ENCODE peak calls at places on chromosomes 16 and 17, in seven cellular contexts. One of them, this sample, is unnamed.

GRCh38 chr17:63700528-63701441 is 860 bp upstream of the LIMD2 start:
- DNase-seq in ovary: peak
- DNase-seq in Calu3: no peak
- DNase-seq in coronary artery: peak
- DNase-seq in GM03348: peak
- DNase-seq in mesendoderm: peak
- DNase-seq in amniotic stem cell: no peak
- DNase-seq in this sample: no peak

GRCh38 chr17:60971515-60972369 is 294.1 kb downstream of the BCAS3 start:
- DNase-seq in ovary: no peak
- DNase-seq in Calu3: peak
- DNase-seq in coronary artery: no peak
- DNase-seq in GM03348: peak
- DNase-seq in mesendoderm: peak
- DNase-seq in amniotic stem cell: peak
- DNase-seq in this sample: peak

GRCh38 chr17:7107012-7107754 is 7.4 kb downstream of the ASGR2 start:
- DNase-seq in ovary: no peak
- DNase-seq in Calu3: no peak
- DNase-seq in coronary artery: no peak
- DNase-seq in GM03348: no peak
- DNase-seq in mesendoderm: no peak
- DNase-seq in amniotic stem cell: no peak
- DNase-seq in this sample: no peak

GRCh38 chr16:86391987-86392386 is 118.3 kb upstream of the FOXF1 start:
- DNase-seq in ovary: no peak
- DNase-seq in Calu3: no peak
- DNase-seq in coronary artery: no peak
- DNase-seq in GM03348: peak
- DNase-seq in mesendoderm: no peak
- DNase-seq in amniotic stem cell: no peak
- DNase-seq in this sample: no peak

GRCh38 chr17:79850571-79851460 is 11.6 kb upstream of the CBX4 start:
- DNase-seq in ovary: no peak
- DNase-seq in Calu3: peak
- DNase-seq in coronary artery: peak
- DNase-seq in GM03348: peak
- DNase-seq in mesendoderm: peak
- DNase-seq in amniotic stem cell: peak
- DNase-seq in this sample: no peak

GRCh38 chr17:58572846-58573245 is 58.4 kb upstream of the MTMR4 start:
- DNase-seq in ovary: no peak
- DNase-seq in Calu3: no peak
- DNase-seq in coronary artery: no peak
- DNase-seq in GM03348: no peak
- DNase-seq in mesendoderm: peak
- DNase-seq in amniotic stem cell: no peak
- DNase-seq in this sample: no peak

GRCh38 chr17:5585814-5586558 is 1.7 kb upstream of the NLRP1 start:
- DNase-seq in ovary: no peak
- DNase-seq in Calu3: peak
- DNase-seq in coronary artery: no peak
- DNase-seq in GM03348: no peak
- DNase-seq in mesendoderm: peak
- DNase-seq in amniotic stem cell: no peak
- DNase-seq in this sample: no peak

GRCh38 chr16:29757950-29758466 is 12.2 kb upstream of the C16orf54 start:
- DNase-seq in ovary: peak
- DNase-seq in Calu3: no peak
- DNase-seq in coronary artery: no peak
- DNase-seq in GM03348: peak
- DNase-seq in mesendoderm: peak
- DNase-seq in amniotic stem cell: peak
- DNase-seq in this sample: no peak

GRCh38 chr17:2299756-2300155 is 3.8 kb downstream of the SMG6 start:
- DNase-seq in ovary: no peak
- DNase-seq in Calu3: no peak
- DNase-seq in coronary artery: no peak
- DNase-seq in GM03348: no peak
- DNase-seq in mesendoderm: no peak
- DNase-seq in amniotic stem cell: no peak
- DNase-seq in this sample: no peak

GRCh38 chr16:77805403-77805802 is 17.0 kb downstream of the VAT1L start:
- DNase-seq in ovary: no peak
- DNase-seq in Calu3: no peak
- DNase-seq in coronary artery: no peak
- DNase-seq in GM03348: no peak
- DNase-seq in mesendoderm: no peak
- DNase-seq in amniotic stem cell: no peak
- DNase-seq in this sample: no peak

GRCh38 chr17:12815642-12816141 is 26.4 kb downstream of the ARHGAP44 start:
- DNase-seq in ovary: no peak
- DNase-seq in Calu3: no peak
- DNase-seq in coronary artery: no peak
- DNase-seq in GM03348: no peak
- DNase-seq in mesendoderm: no peak
- DNase-seq in amniotic stem cell: no peak
- DNase-seq in this sample: peak

GRCh38 chr16:80199614-80200013 is 341.2 kb upstream of the DYNLRB2 start:
- DNase-seq in ovary: no peak
- DNase-seq in Calu3: no peak
- DNase-seq in coronary artery: no peak
- DNase-seq in GM03348: no peak
- DNase-seq in mesendoderm: no peak
- DNase-seq in amniotic stem cell: no peak
- DNase-seq in this sample: no peak

GRCh38 chr16:57137043-57137442 is 44.7 kb downstream of the CPNE2 start:
- DNase-seq in ovary: no peak
- DNase-seq in Calu3: no peak
- DNase-seq in coronary artery: no peak
- DNase-seq in GM03348: no peak
- DNase-seq in mesendoderm: no peak
- DNase-seq in amniotic stem cell: no peak
- DNase-seq in this sample: no peak

GRCh38 chr17:17567114-17567513 is 24.4 kb downstream of the PEMT start:
- DNase-seq in ovary: no peak
- DNase-seq in Calu3: no peak
- DNase-seq in coronary artery: no peak
- DNase-seq in GM03348: no peak
- DNase-seq in mesendoderm: no peak
- DNase-seq in amniotic stem cell: no peak
- DNase-seq in this sample: no peak

GRCh38 chr17:56447166-56447565 is 146.3 kb upstream of the NOG start:
- DNase-seq in ovary: no peak
- DNase-seq in Calu3: no peak
- DNase-seq in coronary artery: no peak
- DNase-seq in GM03348: no peak
- DNase-seq in mesendoderm: no peak
- DNase-seq in amniotic stem cell: no peak
- DNase-seq in this sample: no peak

GRCh38 chr16:54432481-54433229 is 146.1 kb upstream of the IRX3 start:
- DNase-seq in ovary: no peak
- DNase-seq in Calu3: peak
- DNase-seq in coronary artery: no peak
- DNase-seq in GM03348: no peak
- DNase-seq in mesendoderm: no peak
- DNase-seq in amniotic stem cell: no peak
- DNase-seq in this sample: no peak

GRCh38 chr17:57879437-57880085 is 29.7 kb upstream of the MRPS23 start:
- DNase-seq in ovary: no peak
- DNase-seq in Calu3: peak
- DNase-seq in coronary artery: no peak
- DNase-seq in GM03348: no peak
- DNase-seq in mesendoderm: no peak
- DNase-seq in amniotic stem cell: no peak
- DNase-seq in this sample: no peak

GRCh38 chr16:27982184-27982583 is 81.3 kb downstream of the GSG1L start:
- DNase-seq in ovary: no peak
- DNase-seq in Calu3: no peak
- DNase-seq in coronary artery: peak
- DNase-seq in GM03348: no peak
- DNase-seq in mesendoderm: no peak
- DNase-seq in amniotic stem cell: no peak
- DNase-seq in this sample: no peak

GRCh38 chr17:10205549-10206185 is 7.3 kb upstream of the GAS7 start:
- DNase-seq in ovary: no peak
- DNase-seq in Calu3: no peak
- DNase-seq in coronary artery: no peak
- DNase-seq in GM03348: no peak
- DNase-seq in mesendoderm: no peak
- DNase-seq in amniotic stem cell: no peak
- DNase-seq in this sample: no peak

GRCh38 chr17:11601661-11602060 is 3.4 kb downstream of the DNAH9 start:
- DNase-seq in ovary: no peak
- DNase-seq in Calu3: no peak
- DNase-seq in coronary artery: no peak
- DNase-seq in GM03348: no peak
- DNase-seq in mesendoderm: no peak
- DNase-seq in amniotic stem cell: no peak
- DNase-seq in this sample: no peak

GRCh38 chr17:58330997-58331814 is 2.6 kb upstream of the TSPOAP1 start:
- DNase-seq in ovary: no peak
- DNase-seq in Calu3: no peak
- DNase-seq in coronary artery: no peak
- DNase-seq in GM03348: no peak
- DNase-seq in mesendoderm: no peak
- DNase-seq in amniotic stem cell: no peak
- DNase-seq in this sample: no peak

GRCh38 chr17:74842599-74843351 is 16.9 kb downstream of the GRIN2C start:
- DNase-seq in ovary: peak
- DNase-seq in Calu3: peak
- DNase-seq in coronary artery: no peak
- DNase-seq in GM03348: peak
- DNase-seq in mesendoderm: peak
- DNase-seq in amniotic stem cell: peak
- DNase-seq in this sample: peak

GRCh38 chr16:46583036-46583435 is 38.1 kb downstream of the SHCBP1 start:
- DNase-seq in ovary: no peak
- DNase-seq in Calu3: no peak
- DNase-seq in coronary artery: no peak
- DNase-seq in GM03348: no peak
- DNase-seq in mesendoderm: peak
- DNase-seq in amniotic stem cell: no peak
- DNase-seq in this sample: no peak

GRCh38 chr16:27398894-27399853 is 2.8 kb upstream of the IL21R start:
- DNase-seq in ovary: no peak
- DNase-seq in Calu3: no peak
- DNase-seq in coronary artery: peak
- DNase-seq in GM03348: no peak
- DNase-seq in mesendoderm: no peak
- DNase-seq in amniotic stem cell: no peak
- DNase-seq in this sample: no peak

GRCh38 chr17:1362065-1362848 is 37.8 kb downstream of the YWHAE start:
- DNase-seq in ovary: no peak
- DNase-seq in Calu3: no peak
- DNase-seq in coronary artery: no peak
- DNase-seq in GM03348: no peak
- DNase-seq in mesendoderm: no peak
- DNase-seq in amniotic stem cell: no peak
- DNase-seq in this sample: no peak

GRCh38 chr17:8140413-8141029 is 11.7 kb downstream of the PER1 start:
- DNase-seq in ovary: peak
- DNase-seq in Calu3: no peak
- DNase-seq in coronary artery: no peak
- DNase-seq in GM03348: no peak
- DNase-seq in mesendoderm: no peak
- DNase-seq in amniotic stem cell: no peak
- DNase-seq in this sample: no peak

GRCh38 chr16:2388875-2389433 is 40.3 kb upstream of the CCNF start:
- DNase-seq in ovary: no peak
- DNase-seq in Calu3: peak
- DNase-seq in coronary artery: no peak
- DNase-seq in GM03348: peak
- DNase-seq in mesendoderm: no peak
- DNase-seq in amniotic stem cell: no peak
- DNase-seq in this sample: peak

GRCh38 chr17:27980035-27980434 is 62.4 kb upstream of the NLK start:
- DNase-seq in ovary: no peak
- DNase-seq in Calu3: no peak
- DNase-seq in coronary artery: no peak
- DNase-seq in GM03348: peak
- DNase-seq in mesendoderm: peak
- DNase-seq in amniotic stem cell: no peak
- DNase-seq in this sample: peak

GRCh38 chr17:68422821-68423220 is 34.5 kb downstream of the WIPI1 start:
- DNase-seq in ovary: no peak
- DNase-seq in Calu3: no peak
- DNase-seq in coronary artery: no peak
- DNase-seq in GM03348: no peak
- DNase-seq in mesendoderm: no peak
- DNase-seq in amniotic stem cell: no peak
- DNase-seq in this sample: no peak

GRCh38 chr17:19384723-19385391 is 2.1 kb downstream of the MFAP4 start:
- DNase-seq in ovary: peak
- DNase-seq in Calu3: no peak
- DNase-seq in coronary artery: peak
- DNase-seq in GM03348: peak
- DNase-seq in mesendoderm: peak
- DNase-seq in amniotic stem cell: no peak
- DNase-seq in this sample: no peak

GRCh38 chr16:84778720-84779119 is 41.1 kb upstream of the CRISPLD2 start:
- DNase-seq in ovary: no peak
- DNase-seq in Calu3: no peak
- DNase-seq in coronary artery: no peak
- DNase-seq in GM03348: no peak
- DNase-seq in mesendoderm: no peak
- DNase-seq in amniotic stem cell: no peak
- DNase-seq in this sample: no peak

GRCh38 chr16:2518823-2519710 is 1.1 kb upstream of the AMDHD2 start:
- DNase-seq in ovary: peak
- DNase-seq in Calu3: no peak
- DNase-seq in coronary artery: no peak
- DNase-seq in GM03348: no peak
- DNase-seq in mesendoderm: no peak
- DNase-seq in amniotic stem cell: no peak
- DNase-seq in this sample: no peak

GRCh38 chr17:10668771-10669170 is 11.7 kb upstream of the MYH3 start:
- DNase-seq in ovary: no peak
- DNase-seq in Calu3: no peak
- DNase-seq in coronary artery: no peak
- DNase-seq in GM03348: peak
- DNase-seq in mesendoderm: no peak
- DNase-seq in amniotic stem cell: no peak
- DNase-seq in this sample: no peak

GRCh38 chr16:89410794-89411309 is 79.5 kb downstream of the ANKRD11 start:
- DNase-seq in ovary: peak
- DNase-seq in Calu3: peak
- DNase-seq in coronary artery: peak
- DNase-seq in GM03348: peak
- DNase-seq in mesendoderm: no peak
- DNase-seq in amniotic stem cell: peak
- DNase-seq in this sample: no peak

GRCh38 chr16:85262558-85263196 is 150.4 kb upstream of the CIBAR2 start:
- DNase-seq in ovary: no peak
- DNase-seq in Calu3: no peak
- DNase-seq in coronary artery: no peak
- DNase-seq in GM03348: no peak
- DNase-seq in mesendoderm: peak
- DNase-seq in amniotic stem cell: no peak
- DNase-seq in this sample: peak

GRCh38 chr17:18039535-18040286 is 503 bp downstream of the GID4 start:
- DNase-seq in ovary: peak
- DNase-seq in Calu3: peak
- DNase-seq in coronary artery: no peak
- DNase-seq in GM03348: peak
- DNase-seq in mesendoderm: peak
- DNase-seq in amniotic stem cell: no peak
- DNase-seq in this sample: peak

GRCh38 chr17:42720996-42721583 is 23.8 kb downstream of the EZH1 start:
- DNase-seq in ovary: no peak
- DNase-seq in Calu3: peak
- DNase-seq in coronary artery: no peak
- DNase-seq in GM03348: peak
- DNase-seq in mesendoderm: peak
- DNase-seq in amniotic stem cell: peak
- DNase-seq in this sample: peak

GRCh38 chr17:40562841-40563370 is 2.4 kb downstream of the CCR7 start:
- DNase-seq in ovary: no peak
- DNase-seq in Calu3: no peak
- DNase-seq in coronary artery: no peak
- DNase-seq in GM03348: no peak
- DNase-seq in mesendoderm: no peak
- DNase-seq in amniotic stem cell: no peak
- DNase-seq in this sample: no peak